ENCODE peak calls at places on chromosome X, in eight cellular contexts. One of them, this sample, is unnamed.

GRCh38 chrX:82333575-82333974 is 1131.7 kb downstream of the SH3BGRL start:
- DNase-seq in astrocyte: no peak
- DNase-seq in H9: no peak
- DNase-seq in GM23248: no peak
- DNase-seq in MM.1S: no peak
- DNase-seq in fibroblast of lung: no peak
- DNase-seq in HepG2: no peak
- DNase-seq in PC-9: no peak
- DNase-seq in this sample: peak

GRCh38 chrX:110219920-110220319 is 98.0 kb downstream of the AMMECR1 start:
- DNase-seq in PC-9: no peak
- DNase-seq in fibroblast of lung: peak
- DNase-seq in astrocyte: peak
- DNase-seq in MM.1S: no peak
- DNase-seq in H9: no peak
- DNase-seq in GM23248: peak
- DNase-seq in HepG2: no peak
- DNase-seq in this sample: no peak

GRCh38 chrX:125132274-125132673 is 187.4 kb upstream of the TEX13C start:
- DNase-seq in HepG2: peak
- DNase-seq in GM23248: peak
- DNase-seq in H9: no peak
- DNase-seq in MM.1S: peak
- DNase-seq in fibroblast of lung: no peak
- DNase-seq in astrocyte: no peak
- DNase-seq in PC-9: no peak
- DNase-seq in this sample: peak

GRCh38 chrX:129651756-129652564 is 2.8 kb downstream of the APLN start:
- DNase-seq in fibroblast of lung: no peak
- DNase-seq in GM23248: no peak
- DNase-seq in H9: peak
- DNase-seq in PC-9: no peak
- DNase-seq in astrocyte: no peak
- DNase-seq in MM.1S: no peak
- DNase-seq in HepG2: no peak
- DNase-seq in this sample: no peak

GRCh38 chrX:115284877-115285276 is 4.6 kb upstream of the LUZP4 start:
- DNase-seq in HepG2: no peak
- DNase-seq in GM23248: no peak
- DNase-seq in fibroblast of lung: no peak
- DNase-seq in H9: no peak
- DNase-seq in PC-9: no peak
- DNase-seq in astrocyte: no peak
- DNase-seq in MM.1S: no peak
- DNase-seq in this sample: no peak

GRCh38 chrX:40157228-40158035 is 59.7 kb upstream of the BCOR start:
- DNase-seq in astrocyte: no peak
- DNase-seq in MM.1S: no peak
- DNase-seq in GM23248: no peak
- DNase-seq in HepG2: no peak
- DNase-seq in fibroblast of lung: no peak
- DNase-seq in H9: peak
- DNase-seq in PC-9: no peak
- DNase-seq in this sample: no peak

GRCh38 chrX:123219916-123220315 is 35.8 kb downstream of the GRIA3 start:
- DNase-seq in HepG2: peak
- DNase-seq in astrocyte: peak
- DNase-seq in MM.1S: no peak
- DNase-seq in fibroblast of lung: peak
- DNase-seq in GM23248: peak
- DNase-seq in PC-9: no peak
- DNase-seq in H9: peak
- DNase-seq in this sample: no peak

GRCh38 chrX:133475521-133475920 is 60.2 kb upstream of the GPC4 start:
- DNase-seq in astrocyte: no peak
- DNase-seq in H9: no peak
- DNase-seq in GM23248: no peak
- DNase-seq in fibroblast of lung: no peak
- DNase-seq in PC-9: no peak
- DNase-seq in HepG2: no peak
- DNase-seq in MM.1S: no peak
- DNase-seq in this sample: no peak

GRCh38 chrX:45424341-45424740 is 223.7 kb upstream of the DIPK2B start:
- DNase-seq in astrocyte: no peak
- DNase-seq in HepG2: no peak
- DNase-seq in fibroblast of lung: no peak
- DNase-seq in GM23248: peak
- DNase-seq in H9: no peak
- DNase-seq in MM.1S: no peak
- DNase-seq in PC-9: no peak
- DNase-seq in this sample: no peak

GRCh38 chrX:45421806-45422205 is 221.1 kb upstream of the DIPK2B start:
- DNase-seq in HepG2: no peak
- DNase-seq in GM23248: no peak
- DNase-seq in fibroblast of lung: no peak
- DNase-seq in astrocyte: no peak
- DNase-seq in PC-9: no peak
- DNase-seq in MM.1S: no peak
- DNase-seq in H9: no peak
- DNase-seq in this sample: no peak

DNA sequence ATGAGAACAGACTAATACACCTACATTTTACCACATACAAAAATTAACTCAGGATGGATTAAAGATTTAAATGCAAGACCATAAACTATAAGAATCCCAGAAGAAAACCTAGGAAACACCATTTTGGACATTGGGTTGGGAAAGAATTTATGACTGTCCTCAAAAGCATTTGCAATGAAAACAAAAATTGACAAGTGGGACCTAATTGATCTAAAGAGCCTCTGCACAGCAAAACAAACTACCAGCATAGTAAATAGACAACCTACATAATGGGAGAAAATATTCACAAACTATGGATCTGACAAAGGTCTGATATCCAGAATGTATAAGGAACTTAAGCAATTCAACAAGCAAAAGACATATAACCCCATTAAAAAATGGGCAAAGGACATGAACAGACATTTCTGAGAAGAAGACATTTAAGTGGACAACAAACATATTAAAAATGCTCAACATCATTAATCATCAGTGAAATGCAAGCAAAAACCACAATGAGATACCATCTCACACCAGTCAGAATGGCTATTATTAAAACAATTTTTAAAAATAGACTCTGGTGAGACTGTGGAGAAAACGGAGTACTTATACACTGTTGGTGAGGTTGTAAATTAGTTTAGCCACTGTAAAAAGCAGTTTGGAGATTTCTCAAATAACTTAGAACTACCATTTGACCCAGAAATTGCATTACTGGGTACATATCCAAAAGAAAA is 221.7 kb upstream of the DIPK2B start:
- DNase-seq in fibroblast of lung: peak
- DNase-seq in PC-9: no peak
- DNase-seq in HepG2: no peak
- DNase-seq in astrocyte: peak
- DNase-seq in GM23248: peak
- DNase-seq in MM.1S: no peak
- DNase-seq in H9: no peak
- DNase-seq in this sample: no peak
- H2AFZ ChIP-seq in fibroblast of lung: no peak
- H2AFZ ChIP-seq in PC-9: no peak
- H2AFZ ChIP-seq in HepG2: no peak
- H2AFZ ChIP-seq in astrocyte: no peak
- H2AFZ ChIP-seq in GM23248: no peak
- H2AFZ ChIP-seq in MM.1S: no peak
- H2AFZ ChIP-seq in H9: no peak
- H2AFZ ChIP-seq in this sample: no peak

GRCh38 chrX:106802388-106803275 is at the start of gene TBC1D8B:
- DNase-seq in astrocyte: peak
- DNase-seq in fibroblast of lung: peak
- DNase-seq in H9: peak
- DNase-seq in PC-9: peak
- DNase-seq in GM23248: peak
- DNase-seq in HepG2: peak
- DNase-seq in MM.1S: peak
- DNase-seq in this sample: peak
- H2AFZ ChIP-seq in astrocyte: peak
- H2AFZ ChIP-seq in fibroblast of lung: peak
- H2AFZ ChIP-seq in H9: peak
- H2AFZ ChIP-seq in PC-9: peak
- H2AFZ ChIP-seq in GM23248: peak
- H2AFZ ChIP-seq in HepG2: peak
- H2AFZ ChIP-seq in MM.1S: peak
- H2AFZ ChIP-seq in this sample: peak

GRCh38 chrX:134636859-134637258 is 21.4 kb downstream of the PLAC1 start:
- DNase-seq in GM23248: peak
- DNase-seq in H9: no peak
- DNase-seq in MM.1S: no peak
- DNase-seq in PC-9: no peak
- DNase-seq in fibroblast of lung: peak
- DNase-seq in HepG2: no peak
- DNase-seq in astrocyte: peak
- DNase-seq in this sample: no peak
- H2AFZ ChIP-seq in GM23248: no peak
- H2AFZ ChIP-seq in H9: no peak
- H2AFZ ChIP-seq in MM.1S: no peak
- H2AFZ ChIP-seq in PC-9: no peak
- H2AFZ ChIP-seq in fibroblast of lung: no peak
- H2AFZ ChIP-seq in HepG2: no peak
- H2AFZ ChIP-seq in astrocyte: peak
- H2AFZ ChIP-seq in this sample: no peak

DNA sequence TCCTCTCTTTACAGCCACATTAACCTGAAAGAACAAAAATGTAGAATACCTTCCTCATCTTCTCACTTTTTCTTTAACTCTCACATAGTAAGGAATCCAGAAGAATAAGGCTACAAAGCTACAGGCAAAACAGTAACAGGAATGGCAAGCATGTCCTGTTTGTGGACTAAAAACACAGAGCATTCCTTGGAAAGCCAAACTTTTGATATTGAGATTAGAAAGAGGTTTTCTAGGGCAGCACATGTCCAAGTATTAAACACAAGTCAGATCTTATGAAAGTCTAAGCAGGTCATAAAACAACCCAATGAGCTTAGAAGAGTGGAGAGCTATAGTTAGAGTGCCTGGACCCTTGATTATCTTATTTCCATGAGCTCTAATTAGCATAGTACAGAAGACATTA is 58.2 kb upstream of the FAM9C start:
- DNase-seq in fibroblast of lung: peak
- DNase-seq in GM23248: no peak
- DNase-seq in PC-9: no peak
- DNase-seq in astrocyte: peak
- DNase-seq in HepG2: no peak
- DNase-seq in MM.1S: no peak
- DNase-seq in H9: no peak
- DNase-seq in this sample: no peak
- H2AFZ ChIP-seq in fibroblast of lung: no peak
- H2AFZ ChIP-seq in GM23248: peak
- H2AFZ ChIP-seq in PC-9: no peak
- H2AFZ ChIP-seq in astrocyte: no peak
- H2AFZ ChIP-seq in HepG2: no peak
- H2AFZ ChIP-seq in MM.1S: no peak
- H2AFZ ChIP-seq in H9: no peak
- H2AFZ ChIP-seq in this sample: no peak

GRCh38 chrX:146278381-146278780 is 460.8 kb downstream of the SLITRK2 start:
- DNase-seq in H9: peak
- DNase-seq in fibroblast of lung: no peak
- DNase-seq in PC-9: no peak
- DNase-seq in MM.1S: peak
- DNase-seq in HepG2: no peak
- DNase-seq in astrocyte: no peak
- DNase-seq in GM23248: no peak
- DNase-seq in this sample: peak
- H2AFZ ChIP-seq in H9: no peak
- H2AFZ ChIP-seq in fibroblast of lung: no peak
- H2AFZ ChIP-seq in PC-9: no peak
- H2AFZ ChIP-seq in MM.1S: no peak
- H2AFZ ChIP-seq in HepG2: no peak
- H2AFZ ChIP-seq in astrocyte: no peak
- H2AFZ ChIP-seq in GM23248: no peak
- H2AFZ ChIP-seq in this sample: no peak

GRCh38 chrX:21839334-21840198 is at the start of gene MBTPS2:
- DNase-seq in fibroblast of lung: peak
- DNase-seq in MM.1S: peak
- DNase-seq in GM23248: peak
- DNase-seq in HepG2: peak
- DNase-seq in astrocyte: peak
- DNase-seq in H9: peak
- DNase-seq in PC-9: peak
- DNase-seq in this sample: peak

GRCh38 chrX:21840199-21840557 is 761 bp downstream of the MBTPS2 start:
- DNase-seq in fibroblast of lung: peak
- DNase-seq in GM23248: peak
- DNase-seq in HepG2: no peak
- DNase-seq in astrocyte: peak
- DNase-seq in MM.1S: peak
- DNase-seq in PC-9: peak
- DNase-seq in H9: no peak
- DNase-seq in this sample: no peak

GRCh38 chrX:21837056-21837455 is 2.4 kb upstream of the MBTPS2 start:
- DNase-seq in MM.1S: no peak
- DNase-seq in H9: no peak
- DNase-seq in PC-9: no peak
- DNase-seq in fibroblast of lung: no peak
- DNase-seq in HepG2: no peak
- DNase-seq in GM23248: no peak
- DNase-seq in astrocyte: no peak
- DNase-seq in this sample: no peak

GRCh38 chrX:21843179-21843578 is 3.8 kb downstream of the MBTPS2 start:
- DNase-seq in H9: no peak
- DNase-seq in GM23248: no peak
- DNase-seq in PC-9: no peak
- DNase-seq in astrocyte: no peak
- DNase-seq in HepG2: peak
- DNase-seq in MM.1S: no peak
- DNase-seq in fibroblast of lung: no peak
- DNase-seq in this sample: no peak

DNA sequence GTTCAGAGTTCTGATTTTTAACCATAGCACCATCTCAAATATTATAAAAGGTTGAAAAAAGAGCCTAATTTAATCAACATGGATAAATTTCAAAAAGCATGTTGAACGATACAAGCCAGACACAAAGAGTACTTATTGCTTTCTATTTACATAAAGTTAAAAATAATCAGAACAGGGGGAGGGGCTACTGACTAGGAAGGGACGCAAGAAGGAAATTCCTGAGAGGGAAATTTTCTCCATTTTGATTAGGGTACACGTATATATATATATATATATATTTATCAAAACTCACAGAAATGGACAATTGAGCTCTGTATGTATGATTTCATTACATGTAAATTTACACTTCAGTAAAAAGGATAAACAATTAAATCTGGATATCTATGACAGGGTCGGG is 482 bp upstream of the MBTPS2 start:
- DNase-seq in GM23248: peak
- DNase-seq in H9: no peak
- DNase-seq in HepG2: peak
- DNase-seq in PC-9: no peak
- DNase-seq in fibroblast of lung: peak
- DNase-seq in MM.1S: peak
- DNase-seq in astrocyte: peak
- DNase-seq in this sample: peak
- H2AFZ ChIP-seq in GM23248: peak
- H2AFZ ChIP-seq in H9: peak
- H2AFZ ChIP-seq in HepG2: no peak
- H2AFZ ChIP-seq in PC-9: peak
- H2AFZ ChIP-seq in fibroblast of lung: peak
- H2AFZ ChIP-seq in MM.1S: peak
- H2AFZ ChIP-seq in astrocyte: peak
- H2AFZ ChIP-seq in this sample: peak